ENCODE peak calls at places on chromosomes 3 and 15, in four cellular contexts. E is WTC11, P is COR-L47, W is ELR. L is an unnamed sample.

GRCh38 chr3:189001559-189001958 is 170.2 kb upstream of the TPRG1 start:
- DNase-seq in E (no peak), P (no peak), W (peak), L (peak)

GRCh38 chr3:171556574-171557145 is 96.5 kb upstream of the TNIK start:
- DNase-seq in W (peak), P (peak), E (no peak), L (no peak)

GRCh38 chr15:90871097-90871715 is 2.8 kb downstream of the FURIN start:
- DNase-seq in W (peak), P (no peak), E (peak), L (peak)

GRCh38 chr3:38031022-38031994 is 1.9 kb upstream of the PLCD1 start:
- DNase-seq in P (no peak), E (no peak), W (peak), L (peak)

GRCh38 chr3:159146856-159147255 is 345.0 kb downstream of the MFSD1 start:
- DNase-seq in W (no peak), P (no peak), E (no peak), L (no peak)

GRCh38 chr3:169344465-169344864 is 319.0 kb downstream of the MECOM start:
- DNase-seq in E (no peak), W (peak), P (no peak), L (peak)

GRCh38 chr3:184884359-184885017 is 72.5 kb downstream of the VPS8 start:
- DNase-seq in E (no peak), P (no peak), W (no peak), L (no peak)

GRCh38 chr3:57942872-57943283 is 65.3 kb upstream of the FLNB start:
- DNase-seq in E (no peak), P (no peak), W (no peak), L (no peak)

GRCh38 chr3:133986302-133986701 is 43.4 kb downstream of the SLCO2A1 start:
- DNase-seq in P (no peak), W (no peak), E (no peak), L (no peak)

GRCh38 chr3:126357299-126358037 is at the start of gene KLF15:
- DNase-seq in W (peak), P (peak), E (peak), L (peak)

GRCh38 chr15:74790080-74790916 is 8.4 kb downstream of the CSK start:
- DNase-seq in P (no peak), W (peak), E (no peak), L (peak)

GRCh38 chr15:92807971-92808571 is 92.1 kb upstream of the CHD2 start:
- DNase-seq in W (peak), P (no peak), E (no peak), L (peak)

GRCh38 chr3:102026656-102027055 is 177.3 kb downstream of the NFKBIZ start:
- DNase-seq in W (no peak), E (no peak), P (no peak), L (no peak)

GRCh38 chr3:90035643-90036042 is 928.2 kb downstream of the EPHA3 start:
- DNase-seq in W (no peak), P (no peak), E (no peak), L (no peak)